ENCODE peak calls at places on chromosomes 3 and 15, in six cellular contexts. A is HCT116, U is A549, Y is uterus, L is heart left ventricle, Q is suprapubic skin. X is an unnamed sample. For H3K4me1, the result is how much of the 10 kb centered on the place peaks cover.

GRCh38 chr15:38883987-38884386 is 319.4 kb upstream of the RASGRP1 start:
- DNase-seq in U (no peak), A (no peak), Y (no peak), Q (no peak), L (no peak), X (no peak)

GRCh38 chr3:3191675-3192480 is 12.4 kb upstream of the CRBN start:
- DNase-seq in Y (no peak), L (no peak), Q (no peak), U (no peak), A (no peak), X (no peak)

GRCh38 chr3:12155833-12156232 is 2.9 kb downstream of the TIMP4 start:
- DNase-seq in U (peak), Y (no peak), L (no peak), Q (no peak), A (peak), X (peak)

GRCh38 chr3:121552379-121552778 is 6.6 kb upstream of the POLQ start:
- DNase-seq in A (no peak), Q (no peak), Y (no peak), L (no peak), U (no peak), X (no peak)

GRCh38 chr3:14472471-14473351 is 67.4 kb downstream of the GRIP2 start:
- DNase-seq in Q (no peak), A (peak), Y (peak), L (no peak), U (peak), X (no peak)

GRCh38 chr3:41598804-41599481 is 363.0 kb downstream of the ULK4 start:
- DNase-seq in L (no peak), Y (peak), Q (no peak), U (no peak), A (no peak), X (no peak)

GRCh38 chr3:9399746-9400145 is 2.3 kb downstream of the SETD5 start:
- DNase-seq in Q (no peak), U (no peak), L (peak), Y (peak), A (peak), X (peak)

GRCh38 chr3:175155172-175155571 is 296.0 kb downstream of the NAALADL2 start:
- DNase-seq in A (no peak), Q (no peak), L (no peak), Y (no peak), U (no peak), X (no peak)

GRCh38 chr3:70608434-70608833 is 296.0 kb upstream of the MDFIC2 start:
- DNase-seq in A (no peak), Y (no peak), L (no peak), U (no peak), Q (no peak), X (no peak)

GRCh38 chr3:65685621-65686020 is 353.1 kb downstream of the MAGI1 start:
- DNase-seq in A (no peak), L (peak), U (no peak), Q (no peak), Y (no peak), X (no peak)

GRCh38 chr3:138862924-138863775 is 28.4 kb upstream of the PIK3CB start:
- DNase-seq in Y (no peak), Q (no peak), U (peak), L (no peak), A (peak), X (peak)

GRCh38 chr3:27483117-27484001 is 825 bp downstream of the SLC4A7 start:
- DNase-seq in Q (peak), Y (peak), A (no peak), U (peak), L (peak), X (peak)

GRCh38 chr3:64344721-64345207 is 119.5 kb upstream of the PRICKLE2 start:
- DNase-seq in Q (no peak), U (peak), A (no peak), Y (peak), L (no peak), X (no peak)

GRCh38 chr3:46469680-46470357 is 5.1 kb upstream of the LTF start:
- DNase-seq in Y (no peak), Q (peak), L (no peak), U (no peak), A (no peak), X (no peak)

GRCh38 chr15:96268421-96269204 is 61.9 kb upstream of the NR2F2 start:
- DNase-seq in Y (no peak), L (no peak), A (no peak), U (no peak), Q (no peak), X (no peak)

GRCh38 chr15:32733276-32733675 is 15.5 kb downstream of the GREM1 start:
- DNase-seq in Y (no peak), L (no peak), U (no peak), Q (no peak), A (no peak), X (no peak)

GRCh38 chr15:43105077-43105769 is 615 bp downstream of the UBR1 start:
- DNase-seq in Q (no peak), L (no peak), A (no peak), U (peak), Y (no peak), X (peak)

GRCh38 chr3:106086636-106087035 is 217.8 kb upstream of the CBLB start:
- DNase-seq in U (peak), Q (no peak), A (no peak), L (no peak), Y (no peak), X (no peak)

GRCh38 chr3:36957862-36958686 is 13.2 kb upstream of the TRANK1 start:
- DNase-seq in Q (no peak), U (peak), A (no peak), Y (no peak), L (no peak), X (no peak)

GRCh38 chr3:21174461-21174860 is 576.5 kb downstream of the ZNF385D start:
- DNase-seq in A (no peak), L (no peak), U (no peak), Q (no peak), Y (no peak), X (no peak)

GRCh38 chr15:88604381-88604951 is 16.7 kb upstream of the AEN start:
- DNase-seq in L (no peak), U (no peak), Q (no peak), A (no peak), Y (no peak), X (no peak)

GRCh38 chr15:100216177-100216576 is 125.6 kb downstream of the ADAMTS17 start:
- DNase-seq in Q (no peak), Y (no peak), U (no peak), A (no peak), L (no peak), X (no peak)

GRCh38 chr3:67876261-67876660 is 221.8 kb upstream of the SUCLG2 start:
- DNase-seq in U (no peak), Q (no peak), Y (no peak), A (no peak), L (no peak), X (no peak)

GRCh38 chr15:25563571-25563970 is 124.7 kb upstream of the UBE3A start:
- DNase-seq in Y (no peak), A (no peak), U (no peak), Q (no peak), L (no peak), X (no peak)

GRCh38 chr3:141255864-141256263 is 24.2 kb downstream of the PXYLP1 start:
- DNase-seq in Q (no peak), Y (no peak), A (no peak), L (no peak), U (peak), X (no peak)

GRCh38 chr15:69412701-69413100 is 1.4 kb upstream of the KIF23 start:
- DNase-seq in A (no peak), Y (no peak), L (no peak), U (no peak), Q (no peak), X (no peak)

GRCh38 chr3:108100906-108101305 is 10.1 kb upstream of the CD47 start:
- DNase-seq in A (no peak), Q (no peak), L (no peak), Y (no peak), U (no peak), X (peak)

GRCh38 chr3:117630885-117631284 is 921.3 kb downstream of the TUSC7 start:
- DNase-seq in Q (no peak), L (no peak), U (no peak), Y (no peak), A (no peak), X (no peak)

GRCh38 chr15:26355671-26356070 is 417.2 kb downstream of the GABRB3 start:
- DNase-seq in L (no peak), U (no peak), Y (no peak), A (no peak), Q (no peak), X (no peak)

GRCh38 chr3:45140392-45140791 is 5.8 kb downstream of the CDCP1 start:
- DNase-seq in Y (no peak), Q (no peak), A (no peak), L (no peak), U (no peak), X (peak)

GRCh38 chr3:78867409-78868372 is 900.1 kb downstream of the ROBO1 start:
- DNase-seq in Q (no peak), U (no peak), A (no peak), Y (no peak), L (no peak), X (no peak)

GRCh38 chr15:89371145-89372044 is 36.8 kb upstream of the POLG start:
- DNase-seq in A (no peak), Y (no peak), Q (no peak), L (no peak), U (no peak), X (no peak)

DNA sequence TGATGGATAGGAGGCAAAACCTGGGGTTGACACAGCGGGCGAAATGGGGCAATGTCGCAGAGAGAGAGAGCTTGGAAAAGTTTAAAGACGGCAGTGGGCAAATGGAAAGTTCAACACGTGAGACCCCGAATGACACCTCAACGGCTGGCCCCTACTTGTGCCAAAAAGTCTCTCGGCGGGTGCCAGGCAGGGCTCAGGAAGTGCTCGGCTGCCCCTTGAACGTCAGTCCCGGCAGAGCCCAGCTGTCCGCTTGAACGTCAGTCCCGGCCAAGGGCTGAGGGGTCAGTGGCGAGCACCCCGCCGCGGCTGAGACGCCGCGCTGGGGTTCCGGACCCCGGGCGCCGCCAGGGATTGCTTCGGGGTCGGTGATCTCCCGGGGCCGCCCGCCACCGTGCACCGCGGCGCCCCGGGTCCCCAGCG is 638 bp downstream of the EOGT start:
- DNase-seq in Y (peak), U (peak), Q (peak), L (peak), A (no peak), X (peak)
- TF ChIP-seq POLR2A in Y (no peak), U (no peak), Q (no peak), L (no peak), A (no peak), X (no peak)

GRCh38 chr3:84077479-84077878 is 881.3 kb upstream of the CADM2 start:
- DNase-seq in U (no peak), L (no peak), Y (no peak), A (no peak), Q (no peak), X (no peak)
- TF ChIP-seq CTCF in U (peak), L (no peak), Y (no peak), A (no peak), Q (no peak), X (no peak)

DNA sequence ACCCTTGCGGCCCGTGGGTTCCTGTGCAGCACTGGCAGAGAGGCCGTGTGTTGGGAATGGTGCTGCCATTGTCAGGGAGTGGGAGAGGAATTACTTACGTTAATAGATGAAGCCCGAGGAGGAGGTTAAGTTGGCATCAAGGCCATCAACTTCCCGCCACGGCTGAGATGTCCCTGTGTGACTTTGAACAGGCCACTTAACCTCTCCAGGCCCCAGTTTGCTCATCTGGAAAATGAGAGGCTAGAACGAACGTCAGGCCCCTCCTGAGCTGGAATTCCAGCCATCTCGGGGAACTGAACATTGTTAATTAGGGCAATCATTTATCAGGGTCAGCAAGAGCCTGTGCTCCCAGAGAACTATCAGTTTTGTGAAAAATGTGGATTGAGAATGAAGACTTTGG is 91.4 kb upstream of the MYZAP start:
- DNase-seq in L (no peak), U (no peak), Y (no peak), Q (no peak), A (no peak), X (no peak)
- H3K4me1 ChIP-seq in L (under half), U (under half), Y (under half), Q (half or more), A (under half), X (under half)

DNA sequence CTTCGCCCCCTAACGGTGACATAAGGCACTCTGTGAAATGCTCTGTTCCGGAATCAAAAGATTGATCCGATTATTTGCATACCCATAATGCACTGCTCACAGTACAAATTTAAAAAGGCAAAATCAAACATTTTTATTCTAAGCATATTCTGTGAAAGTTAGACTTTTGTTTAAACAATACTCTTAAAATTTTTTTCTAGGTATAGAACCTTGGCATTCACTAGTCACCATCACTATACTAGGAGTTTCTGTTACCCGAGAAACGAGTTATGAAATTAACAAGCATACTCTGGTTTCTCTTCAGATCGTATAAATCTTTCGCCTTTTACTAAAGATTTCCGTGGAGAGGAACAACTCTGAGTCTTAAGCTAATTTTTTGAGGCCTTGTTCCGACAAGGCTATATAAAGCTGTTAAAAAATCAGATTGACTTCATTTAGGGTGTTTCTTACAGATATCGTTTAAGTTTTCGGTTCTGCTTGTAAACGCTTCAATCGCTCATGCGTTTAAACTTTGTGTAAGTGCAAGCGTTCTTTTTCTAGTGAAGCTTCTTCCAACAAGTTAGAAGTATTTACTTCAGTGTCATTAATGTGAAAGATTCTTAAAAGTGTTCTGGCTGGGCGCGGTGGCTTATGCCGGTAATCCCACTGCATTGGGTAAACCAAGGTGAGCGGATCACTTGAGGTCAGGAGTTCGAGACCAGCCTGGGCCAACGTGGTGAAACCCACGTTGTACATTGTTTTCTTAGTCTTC is at the start of gene RNU5B-1:
- DNase-seq in Y (peak), U (peak), A (peak), Q (peak), L (peak), X (peak)
- TF ChIP-seq POLR2A in Y (peak), U (peak), A (peak), Q (peak), L (peak), X (peak)

DNA sequence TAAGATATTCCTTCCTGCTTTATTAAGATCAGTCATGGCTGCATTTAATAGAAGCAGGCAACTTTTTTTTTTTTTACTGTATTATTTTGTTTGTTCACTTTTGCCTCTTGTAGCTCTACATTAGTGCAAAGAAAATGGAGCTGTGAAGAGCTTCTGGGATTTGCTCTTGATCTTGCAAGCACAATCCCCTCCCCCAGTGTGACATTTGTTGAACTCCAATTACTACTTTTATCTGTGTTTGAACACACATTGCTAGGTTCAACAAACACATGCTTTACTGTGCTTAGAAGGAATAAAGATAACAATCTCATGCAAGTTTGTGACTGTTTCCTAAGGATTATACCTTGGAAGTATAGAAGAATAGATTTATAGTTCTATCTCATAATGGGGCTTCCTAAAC is 648.8 kb downstream of the NLGN1 start:
- DNase-seq in L (no peak), Y (no peak), Q (no peak), A (no peak), U (no peak), X (no peak)
- TF ChIP-seq CTCF in L (no peak), Y (no peak), Q (no peak), A (no peak), U (no peak), X (no peak)

DNA sequence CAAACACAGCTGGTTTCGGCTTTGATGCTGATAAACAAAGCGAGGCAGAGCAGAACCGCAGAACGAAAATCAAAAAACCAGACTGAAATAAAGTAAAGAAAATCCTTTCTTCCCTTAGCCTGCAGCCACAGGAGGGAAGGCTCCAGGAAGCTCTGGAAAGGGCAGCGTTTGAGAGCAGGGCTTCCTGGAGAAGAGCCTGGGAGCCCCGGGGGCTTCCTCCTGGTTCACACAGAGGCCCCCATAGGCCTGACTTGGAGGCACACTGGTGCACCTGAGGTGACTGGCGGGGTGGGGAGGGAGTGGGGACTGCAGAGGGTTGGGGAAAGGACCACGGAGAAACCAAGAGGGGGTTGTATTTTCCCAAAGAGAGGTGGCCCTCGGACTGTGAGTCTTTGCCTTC is 98.8 kb upstream of the WNT5A start:
- DNase-seq in A (no peak), Y (no peak), L (no peak), U (no peak), Q (no peak), X (no peak)
- H3K4me1 ChIP-seq in A (under half), Y (under half), L (under half), U (under half), Q (under half), X (under half)

GRCh38 chr3:53253707-53254106 is 2.1 kb downstream of the TKT start:
- DNase-seq in Q (no peak), U (no peak), A (no peak), L (no peak), Y (no peak), X (no peak)

GRCh38 chr3:53254190-53254809 is 1.5 kb downstream of the TKT start:
- DNase-seq in Y (no peak), A (no peak), L (no peak), U (no peak), Q (no peak), X (no peak)

GRCh38 chr3:53255360-53255774 is 455 bp downstream of the TKT start:
- DNase-seq in Q (no peak), A (no peak), Y (no peak), L (peak), U (no peak), X (peak)

GRCh38 chr3:53255775-53256703 is at the start of gene TKT:
- DNase-seq in U (peak), A (no peak), Y (peak), Q (peak), L (peak), X (peak)

GRCh38 chr3:53254810-53255359 is 937 bp downstream of the TKT start:
- DNase-seq in A (no peak), L (peak), Q (no peak), U (no peak), Y (peak), X (peak)
- TF ChIP-seq POLR2A in A (peak), L (no peak), Q (no peak), U (peak), Y (no peak), X (peak)

DNA sequence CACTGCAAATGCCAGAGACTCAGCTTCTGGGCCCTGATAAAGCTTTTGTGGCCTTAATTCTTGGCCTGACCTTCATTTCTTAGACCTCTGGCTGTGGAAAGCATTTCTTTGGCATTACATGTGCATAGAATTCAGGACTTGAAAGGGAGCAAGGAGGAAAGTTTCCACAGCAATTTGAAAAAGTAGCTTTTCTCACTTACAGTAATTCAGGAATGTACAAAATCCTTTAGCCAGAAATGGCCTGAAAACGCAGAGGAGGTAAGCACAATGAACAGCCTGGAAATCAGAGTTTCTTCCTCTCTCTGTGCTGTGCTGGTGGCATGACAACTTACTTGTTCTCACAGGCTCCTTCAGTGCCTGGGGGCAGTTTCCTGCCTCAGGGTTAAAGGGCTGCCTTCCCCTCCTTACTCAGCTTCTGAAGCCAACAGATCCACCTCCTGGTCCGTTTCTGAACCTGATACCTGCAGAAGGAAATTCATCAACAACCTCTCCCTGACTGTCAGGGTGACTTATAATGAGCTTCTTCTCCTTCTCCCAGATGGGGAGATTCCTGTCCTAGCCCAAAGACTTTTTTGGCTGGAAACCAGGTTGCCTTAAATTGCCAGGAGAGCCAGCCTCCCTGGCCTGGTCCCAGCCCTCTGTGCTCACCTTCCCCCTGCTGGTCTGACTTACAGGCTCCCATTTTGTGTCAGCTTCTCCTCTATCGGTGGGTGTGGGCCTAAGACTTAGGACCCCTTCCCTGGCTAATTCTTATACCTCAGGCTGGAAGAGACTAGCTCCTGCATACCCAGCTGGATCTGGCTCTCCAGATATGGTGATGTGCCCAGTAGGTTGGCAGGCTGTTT is 102.3 kb downstream of the MYRIP start:
- DNase-seq in Y (no peak), L (no peak), Q (no peak), U (no peak), A (no peak), X (no peak)
- TF ChIP-seq CTCF in Y (no peak), L (no peak), Q (no peak), U (no peak), A (no peak), X (no peak)

X was measured in Peyer's patch.